ENCODE peak calls at places on chromosomes 16 and 17, in six cellular contexts. P, F, C, S, Q and O are unnamed samples.

GRCh38 chr17:10247806-10248334 is 49.5 kb upstream of the GAS7 start:
- DNase-seq in F (no peak), Q (no peak), S (no peak), P (no peak), C (no peak), O (no peak)

GRCh38 chr16:64627781-64628180 is 494.1 kb downstream of the CDH11 start:
- DNase-seq in C (no peak), S (no peak), F (no peak), P (peak; percentile 42), Q (no peak), O (no peak)

GRCh38 chr16:84223456-84223855 is 16.4 kb downstream of the KCNG4 start:
- DNase-seq in F (no peak), S (no peak), C (no peak), P (peak; percentile 56), Q (no peak), O (no peak)

GRCh38 chr17:79064026-79064425 is 10.6 kb upstream of the ENGASE start:
- DNase-seq in C (no peak), F (no peak), P (no peak), S (no peak), Q (no peak), O (no peak)

GRCh38 chr17:45740553-45741330 is 43.4 kb upstream of the CRHR1 start:
- DNase-seq in Q (peak; percentile 50), C (no peak), F (peak; percentile 82), S (peak; percentile 63), P (peak; percentile 30), O (no peak)

GRCh38 chr17:36740157-36740556 is 138.8 kb downstream of the MRM1 start:
- DNase-seq in Q (no peak), F (no peak), P (no peak), C (no peak), S (no peak), O (no peak)

GRCh38 chr17:56652608-56653007 is 59.1 kb downstream of the NOG start:
- DNase-seq in S (peak; percentile 19), Q (no peak), C (no peak), F (no peak), P (no peak), O (no peak)

GRCh38 chr16:23148166-23148512 is 1.1 kb downstream of the USP31 start:
- DNase-seq in P (no peak), Q (no peak), S (peak; percentile 35), C (no peak), F (no peak), O (no peak)

GRCh38 chr16:86608301-86608747 is 30.0 kb downstream of the FOXL1 start:
- DNase-seq in P (peak; percentile 83), C (no peak), F (no peak), Q (no peak), S (no peak), O (no peak)

GRCh38 chr17:78658281-78658785 is 81.1 kb upstream of the DNAH17 start:
- DNase-seq in C (no peak), F (no peak), Q (no peak), S (no peak), P (peak; percentile 50), O (no peak)

GRCh38 chr17:70138309-70138865 is 30.9 kb upstream of the KCNJ2 start:
- DNase-seq in C (no peak), F (no peak), P (peak; percentile 45), S (peak; percentile 23), Q (no peak), O (no peak)

GRCh38 chr17:10844667-10845387 is 6.9 kb upstream of the PIRT start:
- DNase-seq in F (peak; percentile 23), S (peak; percentile 82), P (peak; percentile 48), C (peak; percentile 57), Q (peak; percentile 83), O (no peak)

GRCh38 chr17:44024271-44024663 is 9.5 kb upstream of the TMEM101 start:
- DNase-seq in F (no peak), P (no peak), S (no peak), C (no peak), Q (no peak), O (no peak)